ENCODE peak calls at places on chromosomes 4 and X, in seven cellular contexts. P is upper lobe of right lung, C is IMR-90, Z is HL-60, M is adrenal gland, V is right atrium auricular region, R is mesendoderm. K is an unnamed sample.

GRCh38 chr4:85409251-85409650 is 65.7 kb upstream of the ARHGAP24 start:
- DNase-seq in P (no peak), C (no peak), Z (no peak), M (no peak), V (no peak), R (no peak), K (no peak)

GRCh38 chr4:161702287-161702686 is 461.5 kb downstream of the FSTL5 start:
- DNase-seq in P (no peak), C (no peak), Z (no peak), M (no peak), V (no peak), R (no peak), K (no peak)

GRCh38 chr4:51925307-51925706 is 82.4 kb downstream of the DCUN1D4 start:
- DNase-seq in P (no peak), C (no peak), Z (no peak), M (no peak), V (no peak), R (peak; percentile 37), K (no peak)

GRCh38 chr4:27084685-27085356 is 224.2 kb downstream of the STIM2 start:
- DNase-seq in P (peak; percentile 69), C (peak; percentile 2), Z (no peak), M (no peak), V (no peak), R (peak; percentile 87), K (peak; percentile 32)

GRCh38 chr4:125952631-125953030 is 637.9 kb downstream of the FAT4 start:
- DNase-seq in P (no peak), C (no peak), Z (no peak), M (no peak), V (no peak), R (no peak), K (no peak)

GRCh38 chrX:53255738-53256191 is 25.6 kb downstream of the IQSEC2 start:
- DNase-seq in P (no peak), C (no peak), Z (no peak), M (no peak), V (no peak), R (no peak), K (no peak)

GRCh38 chr4:25021206-25021605 is 9.5 kb downstream of the LGI2 start:
- DNase-seq in P (no peak), C (no peak), Z (no peak), M (no peak), V (no peak), R (peak; percentile 22), K (no peak)

GRCh38 chrX:2666491-2666890 is 24.6 kb upstream of the CD99 start:
- DNase-seq in P (no peak), C (no peak), Z (no peak), M (no peak), V (no peak), R (no peak), K (no peak)

GRCh38 chrX:19564606-19565005 is 49.3 kb upstream of the MAP3K15 start:
- DNase-seq in P (no peak), C (no peak), Z (no peak), M (no peak), V (no peak), R (no peak), K (no peak)

GRCh38 chr4:156495109-156495508 is 476.5 kb downstream of the PDGFC start:
- DNase-seq in P (no peak), C (no peak), Z (no peak), M (no peak), V (no peak), R (no peak), K (no peak)

GRCh38 chr4:150115851-150116250 is 37.6 kb downstream of the DCLK2 start:
- DNase-seq in P (no peak), C (peak; percentile 25), Z (no peak), M (no peak), V (no peak), R (no peak), K (no peak)

GRCh38 chrX:2545144-2545543 is 44.4 kb upstream of the DHRSX start:
- DNase-seq in P (no peak), C (no peak), Z (no peak), M (no peak), V (no peak), R (no peak), K (no peak)

GRCh38 chrX:50691820-50692219 is 122.2 kb downstream of the SHROOM4 start:
- DNase-seq in P (no peak), C (peak; percentile 48), Z (no peak), M (no peak), V (no peak), R (peak; percentile 72), K (no peak)

GRCh38 chrX:80430826-80431501 is 10.7 kb downstream of the TENT5D start:
- DNase-seq in P (no peak), C (no peak), Z (no peak), M (no peak), V (no peak), R (peak; percentile 11), K (no peak)

GRCh38 chr4:53963786-53964185 is 100.6 kb downstream of the CHIC2 start:
- DNase-seq in P (no peak), C (no peak), Z (no peak), M (no peak), V (no peak), R (no peak), K (no peak)

GRCh38 chrX:78673256-78673655 is 14.1 kb upstream of the RTL3 start:
- DNase-seq in P (no peak), C (no peak), Z (peak; percentile 14), M (no peak), V (no peak), R (no peak), K (no peak)

GRCh38 chr4:169098054-169098896 is 88.2 kb upstream of the CBR4 start:
- DNase-seq in P (no peak), C (peak; percentile 52), Z (no peak), M (no peak), V (no peak), R (no peak), K (no peak)

GRCh38 chr4:169102011-169102410 is 92.0 kb upstream of the CBR4 start:
- DNase-seq in P (no peak), C (no peak), Z (no peak), M (no peak), V (no peak), R (no peak), K (no peak)

GRCh38 chr4:169099775-169100180 is 89.7 kb upstream of the CBR4 start:
- DNase-seq in P (no peak), C (peak; percentile 72), Z (no peak), M (no peak), V (no peak), R (no peak), K (no peak)

GRCh38 chr4:169100656-169101055 is 90.6 kb upstream of the CBR4 start:
- DNase-seq in P (no peak), C (no peak), Z (no peak), M (no peak), V (no peak), R (peak; percentile 76), K (no peak)

DNA sequence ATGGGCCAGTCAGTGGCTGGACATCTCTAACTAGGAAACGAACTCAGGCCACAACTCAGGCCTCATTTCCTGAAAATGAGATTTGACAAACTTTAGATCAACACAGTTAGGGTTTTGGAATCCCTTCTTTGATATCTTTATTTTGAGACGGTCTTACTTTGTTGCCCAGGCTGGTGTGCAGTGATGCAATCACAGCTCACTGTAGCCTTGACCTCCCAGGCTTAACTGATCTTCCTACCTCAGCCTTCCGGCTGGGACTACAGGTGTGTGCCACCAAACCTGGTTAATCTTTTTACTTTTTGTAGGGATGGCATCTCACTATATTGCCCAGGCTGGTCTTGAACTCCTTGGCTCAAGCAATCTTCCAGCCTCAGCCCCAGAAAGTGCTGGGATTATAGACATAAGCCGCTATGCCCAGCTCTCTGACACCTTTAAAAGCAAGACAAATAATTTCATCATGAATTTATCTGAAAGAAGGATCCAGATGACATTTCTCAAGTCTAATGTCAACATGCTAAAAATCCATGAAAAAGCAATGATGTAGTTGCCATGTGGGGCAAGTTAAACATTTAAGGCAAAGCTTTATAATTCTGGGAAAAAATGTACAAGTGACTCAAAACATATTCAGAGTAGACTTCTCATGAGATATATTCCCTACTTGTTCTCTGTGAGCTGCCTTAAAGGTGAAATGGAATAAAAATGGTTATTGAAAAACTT is 89.1 kb upstream of the CBR4 start:
- DNase-seq in P (no peak), C (peak; percentile 19), Z (no peak), M (no peak), V (no peak), R (no peak), K (no peak)
- H3K27ac ChIP-seq in P (no peak overlapping the region), C (no peak overlapping the region), Z (no peak overlapping the region), M (no peak overlapping the region), V (peak overlapping the region; percentile 2), R (no peak overlapping the region), K (no peak overlapping the region)

DNA sequence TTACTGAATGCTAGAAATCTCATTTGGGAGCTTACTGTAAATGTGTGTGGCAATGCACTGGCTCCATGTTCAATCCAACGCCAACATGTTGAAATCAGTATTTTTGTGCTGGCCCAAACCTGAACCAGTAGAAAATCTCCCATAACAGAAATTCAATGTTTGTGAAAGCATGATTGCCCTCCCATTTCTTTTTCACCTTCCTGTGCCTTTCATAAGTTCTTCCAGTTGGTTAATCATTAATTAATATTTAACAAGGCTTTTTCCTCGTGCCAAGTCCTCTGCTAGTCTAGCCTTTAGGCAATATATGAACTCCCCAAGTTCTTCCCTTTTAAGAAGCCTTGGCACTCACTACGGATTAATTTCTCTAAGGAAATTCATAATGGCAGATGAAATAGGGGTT is 1.3 kb upstream of the PLS3 start:
- DNase-seq in P (no peak), C (no peak), Z (no peak), M (no peak), V (no peak), R (no peak), K (no peak)
- H3K27ac ChIP-seq in P (peak overlapping the region; percentile 89), C (no peak overlapping the region), Z (no peak overlapping the region), M (no peak overlapping the region), V (no peak overlapping the region), R (no peak overlapping the region), K (no peak overlapping the region)

DNA sequence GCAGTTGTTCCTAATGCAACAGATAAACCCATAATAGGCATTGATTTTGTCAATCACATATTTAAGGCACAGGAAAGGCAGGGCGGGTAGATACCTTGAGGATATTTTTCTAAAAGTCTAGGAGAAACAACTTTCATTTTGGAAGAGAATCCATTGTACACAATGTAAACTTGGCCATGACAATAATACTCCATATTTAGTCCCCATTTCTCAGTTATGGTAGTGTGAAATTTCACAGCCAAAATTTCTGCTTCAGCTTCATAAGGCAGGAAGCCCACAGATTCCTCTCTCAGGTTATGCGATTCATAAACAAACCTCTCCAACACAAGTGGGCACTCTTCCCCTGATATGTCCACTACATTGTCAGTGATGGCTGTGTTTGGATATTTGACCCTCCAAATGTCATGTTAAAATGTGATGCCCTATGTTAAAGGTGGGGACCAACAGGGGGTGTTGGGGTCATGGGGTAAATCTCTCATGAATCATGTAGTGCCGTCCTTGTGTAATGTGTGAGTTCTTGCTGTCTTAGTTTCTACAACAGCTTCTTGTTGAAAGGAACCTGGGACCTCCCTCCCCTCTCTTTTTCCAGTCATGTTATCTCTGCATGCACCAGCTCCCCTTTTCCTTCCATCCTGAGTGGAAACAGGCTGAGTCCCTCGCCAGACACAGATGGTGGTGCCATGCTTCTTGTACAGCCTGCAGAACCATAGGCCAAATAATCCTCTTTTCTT is 598.2 kb upstream of the GNPDA2 start:
- DNase-seq in P (no peak), C (no peak), Z (no peak), M (no peak), V (no peak), R (no peak), K (no peak)
- H3K27ac ChIP-seq in P (no peak overlapping the region), C (no peak overlapping the region), Z (no peak overlapping the region), M (no peak overlapping the region), V (peak overlapping the region; percentile 79), R (no peak overlapping the region), K (no peak overlapping the region)

DNA sequence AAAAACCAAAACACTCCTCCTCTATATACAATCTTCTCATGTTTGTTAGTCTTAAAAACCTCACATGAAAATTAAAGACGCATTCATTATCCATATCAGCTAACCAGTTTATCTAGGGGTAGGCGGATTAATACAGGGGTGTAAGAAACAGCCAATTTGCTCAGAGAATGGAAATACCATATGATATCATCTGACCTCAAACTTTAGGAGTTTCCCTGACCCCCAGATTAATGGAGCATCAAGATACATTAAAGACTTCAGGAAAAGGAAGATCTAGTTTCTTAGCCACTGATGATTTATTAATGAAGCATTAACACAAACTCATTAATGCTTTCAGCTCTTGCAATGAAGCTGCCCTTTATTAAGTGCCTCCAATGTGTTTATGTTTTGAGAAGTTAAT is 67.5 kb downstream of the CAMK2D start:
- DNase-seq in P (no peak), C (no peak), Z (no peak), M (no peak), V (no peak), R (no peak), K (no peak)
- H3K27ac ChIP-seq in P (no peak overlapping the region), C (no peak overlapping the region), Z (no peak overlapping the region), M (no peak overlapping the region), V (no peak overlapping the region), R (no peak overlapping the region), K (no peak overlapping the region)

K was measured in caudate nucleus.